ENCODE peak calls at places on chromosomes 4 and X, in six cellular contexts. B, P, Y, G, L and A are unnamed samples.
A peak's percentile ranks its signal among the peaks of the same experiment; 100 is the strongest.

GRCh38 chr4:14264437-14264836 is 636.9 kb upstream of the BOD1L1 start:
- DNase-seq in B (no peak), P (no peak), Y (no peak), G (no peak), L (no peak), A (no peak)

GRCh38 chr4:68038272-68038671 is 75.0 kb upstream of the TMPRSS11A start:
- DNase-seq in B (no peak), P (no peak), Y (no peak), G (no peak), L (no peak), A (no peak)

GRCh38 chrX:63404332-63404731 is 53.2 kb upstream of the SPIN4 start:
- DNase-seq in B (no peak), P (no peak), Y (no peak), G (no peak), L (no peak), A (no peak)

GRCh38 chr4:187268940-187269339 is 545.3 kb upstream of the FAT1 start:
- DNase-seq in B (no peak), P (no peak), Y (no peak), G (no peak), L (no peak), A (no peak)

GRCh38 chr4:75718529-75718928 is 5.8 kb upstream of the USO1 start:
- DNase-seq in B (no peak), P (no peak), Y (no peak), G (no peak), L (no peak), A (no peak)

GRCh38 chrX:25858273-25858880 is 279.8 kb upstream of the MAGEB18 start:
- DNase-seq in B (no peak), P (no peak), Y (no peak), G (no peak), L (no peak), A (no peak)

GRCh38 chrX:65928522-65928921 is 111.4 kb downstream of the VSIG4 start:
- DNase-seq in B (no peak), P (no peak), Y (no peak), G (no peak), L (no peak), A (no peak)

GRCh38 chr4:147088141-147088540 is 142.5 kb upstream of the TTC29 start:
- DNase-seq in B (no peak), P (no peak), Y (no peak), G (no peak), L (no peak), A (no peak)

GRCh38 chr4:172390341-172390740 is 577.1 kb downstream of the GALNTL6 start:
- DNase-seq in B (no peak), P (no peak), Y (no peak), G (no peak), L (no peak), A (no peak)

GRCh38 chr4:34158883-34159282 is 2085.4 kb downstream of the ARAP2 start:
- DNase-seq in B (no peak), P (no peak), Y (no peak), G (no peak), L (no peak), A (no peak)

GRCh38 chr4:133869486-133869885 is 332.1 kb downstream of the PABPC4L start:
- DNase-seq in B (no peak), P (no peak), Y (no peak), G (no peak), L (no peak), A (no peak)

GRCh38 chr4:75698963-75699228 is 25.5 kb upstream of the USO1 start:
- DNase-seq in B (no peak), P (no peak), Y (no peak), G (no peak), L (no peak), A (no peak)

GRCh38 chrX:153794897-153795816 is 689 bp downstream of the SSR4 start:
- DNase-seq in B (no peak), P (no peak), Y (peak; percentile 19), G (no peak), L (peak; percentile 26), A (no peak)

DNA sequence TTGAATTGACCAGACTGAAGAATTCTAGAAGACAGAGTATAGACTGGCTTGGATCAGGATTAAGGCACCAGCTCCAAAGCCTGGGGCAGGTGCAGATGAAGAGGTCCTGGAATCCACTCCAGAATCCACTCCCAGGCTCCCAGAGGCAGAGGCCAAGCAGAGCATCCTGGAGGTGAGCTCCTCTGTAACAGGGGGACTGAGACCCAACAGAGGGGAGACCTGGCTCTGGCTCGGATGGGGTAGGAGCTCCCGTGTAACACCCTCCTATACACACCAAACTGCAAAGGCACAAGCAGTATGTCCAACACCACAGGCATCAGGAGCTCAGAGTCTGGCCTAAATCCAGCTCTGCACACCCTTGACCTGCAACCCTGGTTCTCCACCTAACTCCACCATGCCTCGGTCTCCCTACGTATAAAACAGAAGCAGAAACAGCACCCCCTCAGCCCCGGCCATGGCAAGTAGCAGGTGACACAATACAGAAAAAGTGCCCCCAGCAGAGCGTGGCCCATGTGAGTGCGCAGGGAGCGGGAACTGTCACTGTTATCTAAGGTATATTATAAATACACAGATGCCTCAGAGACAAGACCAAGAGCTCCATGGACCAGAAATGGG is 14.9 kb downstream of the RNF212 start:
- DNase-seq in B (no peak), P (no peak), Y (no peak), G (no peak), L (no peak), A (no peak)
- H3K4me3 ChIP-seq in B (no peak overlapping the region), P (no peak overlapping the region), Y (no peak overlapping the region), G (no peak overlapping the region), L (no peak overlapping the region), A (no peak overlapping the region)

GRCh38 chr4:1402516-1403101 is 3.6 kb downstream of the NKX1-1 start:
- DNase-seq in B (no peak), P (no peak), Y (no peak), G (peak; percentile 56), L (no peak), A (no peak)
- H3K27me3 ChIP-seq in B (peaks cover 84% of the 10 kb centered on the region), P (peaks cover 84% of the 10 kb centered on the region), Y (peaks cover 81% of the 10 kb centered on the region), G (peaks cover 74% of the 10 kb centered on the region), L (no peaks in the 10 kb centered on the region), A (peaks cover 71% of the 10 kb centered on the region)

GRCh38 chr4:680091-680490 is 5.7 kb downstream of the MYL5 start:
- DNase-seq in B (no peak), P (no peak), Y (no peak), G (no peak), L (no peak), A (no peak)
- H3K4me3 ChIP-seq in B (no peak overlapping the region), P (no peak overlapping the region), Y (no peak overlapping the region), G (no peak overlapping the region), L (peak overlapping the region; percentile 55), A (no peak overlapping the region)

DNA sequence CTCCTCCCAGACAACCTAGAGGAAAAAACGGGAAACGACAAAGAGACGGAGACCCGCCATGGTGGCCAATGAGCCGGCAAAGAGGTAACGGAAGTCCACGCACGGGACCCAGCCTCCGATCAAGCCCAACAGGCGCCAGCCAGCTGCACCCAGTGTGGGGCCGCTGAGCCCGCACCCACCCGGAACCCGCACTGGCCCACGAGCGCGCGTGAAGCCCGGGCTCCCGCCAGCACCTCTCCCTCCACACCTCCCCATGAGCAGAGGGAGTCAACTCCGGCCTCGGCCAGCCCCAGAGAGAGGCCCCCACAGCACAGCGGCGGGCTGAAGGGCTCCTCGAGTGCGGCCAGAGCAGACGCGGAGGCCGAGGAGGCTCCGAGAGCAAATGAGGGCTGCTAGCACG is 14.6 kb upstream of the FMR1 start:
- DNase-seq in B (no peak), P (no peak), Y (no peak), G (no peak), L (no peak), A (no peak)
- H3K27me3 ChIP-seq in B (no peaks in the 10 kb centered on the region), P (no peaks in the 10 kb centered on the region), Y (no peaks in the 10 kb centered on the region), G (no peaks in the 10 kb centered on the region), L (no peaks in the 10 kb centered on the region), A (no peaks in the 10 kb centered on the region)